ENCODE peak calls at places on chromosomes 16 and 17, in six cellular contexts. One of them, this sample, is unnamed.

GRCh38 chr16:47276522-47276921 is 132.8 kb upstream of the NETO2 start:
- DNase-seq in tibial nerve: no peak
- DNase-seq in HCT116: no peak
- DNase-seq in stomach: no peak
- DNase-seq in IMR-90: no peak
- DNase-seq in adrenal gland: no peak
- DNase-seq in this sample: no peak

GRCh38 chr16:58197314-58198012 is 443 bp downstream of the CSNK2A2 start:
- DNase-seq in tibial nerve: no peak
- DNase-seq in HCT116: no peak
- DNase-seq in stomach: no peak
- DNase-seq in IMR-90: no peak
- DNase-seq in adrenal gland: no peak
- DNase-seq in this sample: no peak

GRCh38 chr17:61567045-61567802 is 23.8 kb downstream of the NACA2 start:
- DNase-seq in tibial nerve: no peak
- DNase-seq in HCT116: peak
- DNase-seq in stomach: no peak
- DNase-seq in IMR-90: no peak
- DNase-seq in adrenal gland: no peak
- DNase-seq in this sample: no peak

GRCh38 chr16:14310519-14310991 is 239.4 kb downstream of the MRTFB start:
- DNase-seq in tibial nerve: no peak
- DNase-seq in HCT116: no peak
- DNase-seq in stomach: no peak
- DNase-seq in IMR-90: peak
- DNase-seq in adrenal gland: no peak
- DNase-seq in this sample: no peak

GRCh38 chr16:718922-719321 is 2.0 kb upstream of the ANTKMT start:
- DNase-seq in tibial nerve: no peak
- DNase-seq in HCT116: no peak
- DNase-seq in stomach: no peak
- DNase-seq in IMR-90: no peak
- DNase-seq in adrenal gland: no peak
- DNase-seq in this sample: no peak

GRCh38 chr17:170130-170654 is 11.3 kb downstream of the DOC2B start:
- DNase-seq in tibial nerve: no peak
- DNase-seq in HCT116: no peak
- DNase-seq in stomach: no peak
- DNase-seq in IMR-90: no peak
- DNase-seq in adrenal gland: no peak
- DNase-seq in this sample: no peak

GRCh38 chr16:67514382-67514828 is 14.2 kb upstream of the RIPOR1 start:
- DNase-seq in tibial nerve: peak
- DNase-seq in HCT116: peak
- DNase-seq in stomach: peak
- DNase-seq in IMR-90: peak
- DNase-seq in adrenal gland: peak
- DNase-seq in this sample: peak

GRCh38 chr17:2909164-2909852 is 113.1 kb downstream of the RAP1GAP2 start:
- DNase-seq in tibial nerve: no peak
- DNase-seq in HCT116: no peak
- DNase-seq in stomach: no peak
- DNase-seq in IMR-90: no peak
- DNase-seq in adrenal gland: no peak
- DNase-seq in this sample: no peak

GRCh38 chr16:3443108-3444031 is at the start of the genes NAA60 and ZNF597:
- DNase-seq in tibial nerve: peak
- DNase-seq in HCT116: peak
- DNase-seq in stomach: peak
- DNase-seq in IMR-90: peak
- DNase-seq in adrenal gland: peak
- DNase-seq in this sample: no peak

GRCh38 chr17:32452281-32452680 is 8.0 kb downstream of the PSMD11 start:
- DNase-seq in tibial nerve: no peak
- DNase-seq in HCT116: no peak
- DNase-seq in stomach: no peak
- DNase-seq in IMR-90: peak
- DNase-seq in adrenal gland: no peak
- DNase-seq in this sample: no peak
- TF ChIP-seq POLR2A in tibial nerve: no peak
- TF ChIP-seq POLR2A in HCT116: no peak
- TF ChIP-seq POLR2A in stomach: no peak
- TF ChIP-seq POLR2A in IMR-90: no peak
- TF ChIP-seq POLR2A in adrenal gland: no peak
- TF ChIP-seq POLR2A in this sample: no peak

GRCh38 chr16:10579965-10580918 is at the start of gene EMP2:
- DNase-seq in tibial nerve: peak
- DNase-seq in HCT116: peak
- DNase-seq in stomach: peak
- DNase-seq in IMR-90: peak
- DNase-seq in adrenal gland: peak
- DNase-seq in this sample: no peak
- TF ChIP-seq POLR2A in tibial nerve: peak
- TF ChIP-seq POLR2A in HCT116: no peak
- TF ChIP-seq POLR2A in stomach: no peak
- TF ChIP-seq POLR2A in IMR-90: peak
- TF ChIP-seq POLR2A in adrenal gland: no peak
- TF ChIP-seq POLR2A in this sample: peak

DNA sequence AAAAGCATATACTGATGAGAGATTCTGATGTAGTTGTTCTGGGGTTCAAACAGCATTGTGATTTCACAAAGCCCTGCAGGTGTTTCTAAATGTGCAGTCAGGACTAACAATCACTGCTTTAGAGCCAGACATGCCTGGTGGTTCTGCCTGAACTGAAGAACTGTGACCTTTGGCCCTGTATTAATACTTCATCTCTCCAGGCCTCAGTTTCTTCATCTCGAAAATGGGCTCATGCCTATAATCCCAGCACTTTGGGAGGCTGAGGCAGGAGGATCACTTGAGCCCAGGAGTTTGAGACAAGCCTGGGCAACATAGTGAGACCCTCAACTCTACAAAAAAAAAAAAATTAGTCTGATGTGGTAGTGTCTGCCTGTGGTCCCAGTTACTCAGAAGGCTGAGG is 3.9 kb downstream of the DNAI2 start:
- DNase-seq in tibial nerve: no peak
- DNase-seq in HCT116: no peak
- DNase-seq in stomach: no peak
- DNase-seq in IMR-90: no peak
- DNase-seq in adrenal gland: no peak
- DNase-seq in this sample: no peak
- TF ChIP-seq POLR2A in tibial nerve: no peak
- TF ChIP-seq POLR2A in HCT116: no peak
- TF ChIP-seq POLR2A in stomach: no peak
- TF ChIP-seq POLR2A in IMR-90: no peak
- TF ChIP-seq POLR2A in adrenal gland: no peak
- TF ChIP-seq POLR2A in this sample: no peak

GRCh38 chr17:81665205-81666091 is 957 bp downstream of the OXLD1 start:
- DNase-seq in tibial nerve: no peak
- DNase-seq in HCT116: no peak
- DNase-seq in stomach: no peak
- DNase-seq in IMR-90: peak
- DNase-seq in adrenal gland: no peak
- DNase-seq in this sample: no peak
- TF ChIP-seq POLR2A in tibial nerve: no peak
- TF ChIP-seq POLR2A in HCT116: peak
- TF ChIP-seq POLR2A in stomach: no peak
- TF ChIP-seq POLR2A in IMR-90: no peak
- TF ChIP-seq POLR2A in adrenal gland: no peak
- TF ChIP-seq POLR2A in this sample: no peak

DNA sequence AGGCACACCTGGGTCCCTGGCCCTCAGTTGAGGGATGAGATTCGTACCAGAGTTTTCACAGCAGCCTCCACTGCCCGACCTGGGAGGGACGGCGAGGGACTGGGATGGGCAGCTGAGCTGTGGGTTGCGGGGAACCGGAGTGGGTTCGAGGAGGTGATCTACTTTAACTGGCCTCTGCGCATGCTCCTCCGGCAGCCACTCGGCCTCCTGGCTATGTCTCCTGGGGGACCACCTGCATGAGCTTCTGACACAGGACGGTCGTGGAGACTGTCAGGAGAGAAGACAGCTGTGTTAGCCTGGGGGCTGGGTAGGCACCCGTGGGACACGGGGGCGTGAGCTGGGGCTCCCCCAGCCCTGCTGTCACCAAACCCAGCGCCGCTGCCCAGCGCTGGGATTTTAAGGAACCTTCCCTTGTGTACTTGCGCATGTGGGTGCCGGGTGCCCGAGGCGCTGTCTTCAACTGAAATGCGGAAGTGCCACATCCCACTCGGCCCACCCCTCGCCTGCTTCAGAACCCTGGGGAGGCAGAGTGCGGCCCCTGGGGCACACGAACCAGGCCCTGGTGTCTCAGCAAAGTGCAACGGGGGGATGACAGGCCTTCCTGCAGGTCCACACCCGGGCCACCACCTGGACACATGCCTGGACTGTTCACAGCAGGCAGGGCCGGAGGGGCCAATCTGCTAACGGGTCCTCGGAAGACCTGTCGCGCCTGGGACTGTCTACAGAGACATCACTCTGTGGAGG is 36.4 kb downstream of the SLC7A5 start:
- DNase-seq in tibial nerve: no peak
- DNase-seq in HCT116: no peak
- DNase-seq in stomach: no peak
- DNase-seq in IMR-90: no peak
- DNase-seq in adrenal gland: no peak
- DNase-seq in this sample: no peak
- TF ChIP-seq POLR2A in tibial nerve: no peak
- TF ChIP-seq POLR2A in HCT116: no peak
- TF ChIP-seq POLR2A in stomach: no peak
- TF ChIP-seq POLR2A in IMR-90: no peak
- TF ChIP-seq POLR2A in adrenal gland: no peak
- TF ChIP-seq POLR2A in this sample: no peak

DNA sequence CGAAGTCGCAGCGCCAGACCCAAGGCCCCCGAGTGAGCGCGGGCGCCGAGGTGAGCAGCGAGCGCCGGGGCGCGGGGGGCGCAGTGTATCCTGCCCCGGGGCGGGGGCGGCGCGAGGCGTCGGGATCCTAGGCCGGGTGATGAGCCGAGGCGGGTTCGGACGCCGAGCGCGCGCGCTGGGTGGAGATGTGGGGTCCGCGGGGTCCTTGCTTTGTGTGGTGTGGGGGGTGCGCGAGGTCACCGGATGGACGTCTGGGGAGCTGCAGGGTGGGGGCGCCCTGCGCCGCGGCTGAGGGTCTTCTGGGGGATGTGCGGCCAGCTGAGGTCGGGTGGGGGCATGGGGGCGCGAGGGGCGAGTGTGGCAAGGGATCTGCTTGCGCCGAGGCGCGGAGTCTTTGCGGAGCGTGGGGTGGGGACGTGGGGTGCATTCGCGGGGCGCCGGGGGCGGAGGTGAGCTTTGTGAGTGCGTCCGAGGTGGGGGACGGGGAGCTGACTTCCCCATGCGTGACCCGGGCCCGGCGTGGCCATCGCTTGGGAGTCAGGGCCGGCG is 560 bp downstream of the RAI1 start:
- DNase-seq in tibial nerve: no peak
- DNase-seq in HCT116: no peak
- DNase-seq in stomach: no peak
- DNase-seq in IMR-90: no peak
- DNase-seq in adrenal gland: no peak
- DNase-seq in this sample: no peak
- TF ChIP-seq POLR2A in tibial nerve: no peak
- TF ChIP-seq POLR2A in HCT116: no peak
- TF ChIP-seq POLR2A in stomach: no peak
- TF ChIP-seq POLR2A in IMR-90: no peak
- TF ChIP-seq POLR2A in adrenal gland: no peak
- TF ChIP-seq POLR2A in this sample: no peak